ENCODE peak calls at places on chromosomes 11 and 22, in four cellular contexts. V is lung, M is IMR-90, F is mesendoderm. I is an unnamed sample.

GRCh38 chr11:104075091-104075490 is 38.7 kb downstream of the DDI1 start:
- DNase-seq in V (no peak), F (no peak), M (no peak), I (no peak)

GRCh38 chr22:30968015-30968923 is at the start of gene MORC2:
- DNase-seq in M (peak), F (peak), V (no peak), I (peak)

GRCh38 chr11:73559758-73560157 is 38.2 kb downstream of the FAM168A start:
- DNase-seq in M (peak), V (no peak), F (no peak), I (no peak)

GRCh38 chr11:81975261-81975900 is 758.3 kb downstream of the FAM181B start:
- DNase-seq in M (no peak), V (no peak), F (no peak), I (no peak)

GRCh38 chr11:130049260-130049659 is 20.4 kb upstream of the APLP2 start:
- DNase-seq in M (no peak), V (no peak), F (no peak), I (no peak)

GRCh38 chr11:134449713-134450112 is 37.7 kb upstream of the B3GAT1 start:
- DNase-seq in V (no peak), F (peak), M (no peak), I (peak)

GRCh38 chr11:72573380-72573949 is 100.8 kb downstream of the PDE2A start:
- DNase-seq in M (peak), V (no peak), F (peak), I (peak)

GRCh38 chr11:125110506-125110905 is 920 bp downstream of the TMEM218 start:
- DNase-seq in F (peak), M (no peak), V (no peak), I (no peak)

GRCh38 chr11:130602700-130603584 is 154.5 kb downstream of the ADAMTS15 start:
- DNase-seq in V (no peak), F (no peak), M (no peak), I (no peak)

GRCh38 chr11:129855086-129855485 is 39.4 kb downstream of the TMEM45B start:
- DNase-seq in V (no peak), F (no peak), M (no peak), I (no peak)

GRCh38 chr11:93528252-93528651 is 14.9 kb downstream of the SMCO4 start:
- DNase-seq in M (no peak), V (no peak), F (no peak), I (no peak)

GRCh38 chr22:24455751-24456426 is 28.5 kb downstream of the ADORA2A start:
- DNase-seq in V (no peak), M (no peak), F (no peak), I (no peak)

GRCh38 chr11:57515332-57516060 is at the start of gene SLC43A1:
- DNase-seq in F (no peak), V (peak), M (peak), I (peak)

GRCh38 chr11:58905716-58906547 is 33.4 kb upstream of the GLYATL1 start:
- DNase-seq in F (peak), V (no peak), M (peak), I (peak)

GRCh38 chr22:49290286-49290685 is 537.4 kb downstream of the BRD1 start:
- DNase-seq in F (no peak), V (no peak), M (no peak), I (peak)

GRCh38 chr11:3194016-3194816 is 24.4 kb downstream of the MRGPRG start:
- DNase-seq in M (no peak), F (no peak), V (no peak), I (peak)

GRCh38 chr11:126884192-126884973 is 116.2 kb downstream of the KIRREL3 start:
- DNase-seq in M (no peak), V (no peak), F (no peak), I (no peak)

GRCh38 chr11:8739309-8739793 is 56.8 kb downstream of the RPL27A start:
- DNase-seq in F (no peak), V (no peak), M (no peak), I (no peak)

GRCh38 chr11:22130462-22131053 is 62.3 kb upstream of the ANO5 start:
- DNase-seq in F (peak), M (no peak), V (no peak), I (no peak)

GRCh38 chr11:68014157-68014965 is 4.2 kb downstream of the ALDH3B1 start:
- DNase-seq in F (no peak), V (peak), M (peak), I (no peak)

GRCh38 chr22:35043251-35043931 is 22.6 kb upstream of the ISX start:
- DNase-seq in M (no peak), V (no peak), F (peak), I (peak)

GRCh38 chr11:113181094-113181493 is 133.3 kb upstream of the TTC12 start:
- DNase-seq in V (no peak), F (no peak), M (no peak), I (no peak)

GRCh38 chr22:17562906-17563870 is at the start of gene SLC25A18:
- DNase-seq in V (no peak), M (no peak), F (peak), I (peak)

GRCh38 chr11:101487775-101488174 is 96.0 kb downstream of the TRPC6 start:
- DNase-seq in V (no peak), M (peak), F (no peak), I (no peak)

GRCh38 chr22:38305481-38306448 is 11.5 kb downstream of the CSNK1E start:
- DNase-seq in V (no peak), M (peak), F (peak), I (peak)

GRCh38 chr22:36577019-36577418 is 48.1 kb upstream of the EIF3D start:
- DNase-seq in M (peak), V (no peak), F (no peak), I (no peak)

GRCh38 chr11:19071255-19071654 is 10.7 kb upstream of the MRGPRX2 start:
- DNase-seq in M (peak), F (peak), V (peak), I (peak)

DNA sequence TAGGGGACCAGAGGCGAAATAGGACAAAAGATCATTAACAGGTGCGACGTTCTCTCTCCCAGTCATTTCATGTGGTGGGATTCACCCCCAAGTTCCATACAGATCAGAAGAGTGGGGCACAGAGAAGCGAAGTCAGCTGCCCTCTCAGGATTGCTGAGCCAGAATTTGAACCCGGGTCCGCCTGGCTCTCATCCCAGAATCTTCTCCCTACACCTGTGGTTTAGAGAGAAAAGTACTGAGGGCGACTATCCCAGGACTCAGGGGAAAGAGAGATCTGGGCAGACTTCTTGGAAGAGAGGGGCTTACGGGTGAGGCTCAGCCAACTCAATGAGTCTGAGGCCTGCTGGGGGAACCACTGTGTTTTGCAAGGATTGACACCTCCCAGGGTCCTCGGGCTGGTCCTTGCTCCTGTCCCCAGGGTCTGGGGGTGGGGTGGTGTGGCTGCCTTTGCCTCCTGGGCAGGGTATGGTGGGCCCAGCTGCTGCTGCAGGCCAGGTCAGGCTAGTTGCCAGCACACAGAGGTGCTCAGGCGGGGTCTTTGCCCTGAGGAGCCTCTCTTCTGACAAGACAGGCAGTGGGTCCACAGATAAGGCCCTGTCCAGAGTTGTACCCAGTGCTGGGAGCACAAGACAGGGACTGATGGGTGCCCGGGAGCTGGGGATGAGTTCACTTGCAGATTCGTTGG is 1.1 kb downstream of the CAPN5 start:
- DNase-seq in F (no peak), M (no peak), V (no peak), I (peak)
- H3K4me3 ChIP-seq in F (no peak), M (peak), V (no peak), I (peak)

GRCh38 chr11:63611395-63611747 is 2.9 kb downstream of the PLAAT3 start:
- DNase-seq in V (no peak), M (no peak), F (no peak), I (no peak)

GRCh38 chr11:63613517-63614135 is 607 bp downstream of the PLAAT3 start:
- DNase-seq in M (no peak), F (peak), V (peak), I (peak)

GRCh38 chr11:63614136-63614664 is at the start of gene PLAAT3:
- DNase-seq in V (peak), M (no peak), F (peak), I (peak)

GRCh38 chr11:63610604-63611394 is 3.4 kb downstream of the PLAAT3 start:
- DNase-seq in F (peak), V (no peak), M (no peak), I (peak)

DNA sequence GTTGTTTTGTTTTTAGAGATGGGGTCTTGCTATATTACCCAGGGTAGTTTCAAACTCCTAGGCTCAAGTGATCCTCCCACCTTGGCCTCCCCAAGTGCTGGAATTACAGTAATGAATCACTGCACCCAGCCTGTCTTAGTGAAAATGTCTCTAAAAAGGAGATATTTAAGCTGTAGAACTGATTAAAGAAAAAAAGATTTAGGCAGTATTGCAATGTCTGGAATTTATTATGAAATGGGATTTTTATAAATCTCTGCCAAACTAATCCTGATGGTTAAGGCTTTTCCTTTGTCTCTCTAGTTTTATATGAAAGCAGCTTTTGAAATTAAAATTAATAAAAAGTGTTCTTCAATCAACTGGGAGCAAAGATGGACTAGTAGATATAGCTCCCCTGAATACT is 2.1 kb downstream of the PLAAT3 start:
- DNase-seq in F (no peak), V (no peak), M (no peak), I (no peak)
- H3K4me3 ChIP-seq in F (no peak), V (no peak), M (no peak), I (no peak)

GRCh38 chr11:75347781-75348613 is 3.5 kb downstream of the ARRB1 start:
- DNase-seq in V (no peak), F (no peak), M (peak), I (peak)
- H3K4me3 ChIP-seq in V (no peak), F (no peak), M (no peak), I (no peak)

DNA sequence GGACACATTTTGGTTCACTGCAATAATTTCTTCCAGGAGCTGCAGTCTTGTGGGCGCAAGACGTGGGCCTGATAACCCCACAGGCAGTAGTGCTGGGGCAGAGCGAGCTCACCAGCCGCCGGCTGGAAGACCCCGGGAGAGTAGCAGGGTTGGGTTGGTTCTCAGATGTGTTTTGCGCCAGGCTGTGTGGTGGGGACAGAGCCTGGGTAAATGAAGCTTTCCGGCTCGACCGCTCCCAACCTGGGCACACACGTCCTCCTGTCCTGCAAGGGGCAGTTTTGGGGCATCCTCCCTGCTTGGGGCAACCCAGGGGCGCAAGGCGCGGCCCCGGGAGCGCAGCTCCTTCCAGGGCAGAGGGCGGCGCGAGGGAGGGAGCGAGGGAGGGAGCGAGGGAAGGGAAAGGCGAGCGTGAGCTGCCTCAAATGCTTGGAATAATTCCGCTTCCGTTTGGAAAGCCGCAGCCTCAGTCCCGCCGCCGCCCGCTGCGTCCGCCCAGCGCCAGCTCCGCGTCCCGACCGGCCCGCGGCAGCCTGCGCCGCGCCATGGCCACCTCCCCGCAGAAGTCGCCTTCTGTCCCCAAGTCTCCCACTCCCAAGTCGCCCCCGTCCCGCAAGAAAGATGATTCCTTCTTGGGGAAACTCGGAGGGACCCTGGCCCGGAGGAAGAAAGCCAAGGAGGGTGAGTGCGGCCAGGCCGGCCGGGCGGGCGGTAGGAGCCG is at the start of gene PARVA:
- DNase-seq in M (peak), F (peak), V (peak), I (peak)
- H3K4me3 ChIP-seq in M (peak), F (peak), V (peak), I (peak)